ENCODE peak calls at places on chromosomes 1 and 21, in six cellular contexts. One of them, this sample, is unnamed.

GRCh38 chr1:228004331-228004871 is 2.4 kb upstream of the WNT3A start:
- DNase-seq in H9: peak
- DNase-seq in heart right ventricle: peak
- DNase-seq in PC-3: peak
- DNase-seq in HepG2: peak
- DNase-seq in uterus: peak
- DNase-seq in this sample: no peak

GRCh38 chr1:2628933-2629626 is 3.7 kb downstream of the MMEL1 start:
- DNase-seq in H9: no peak
- DNase-seq in heart right ventricle: no peak
- DNase-seq in PC-3: no peak
- DNase-seq in HepG2: no peak
- DNase-seq in uterus: no peak
- DNase-seq in this sample: no peak

GRCh38 chr1:185960377-185961151 is 226.4 kb downstream of the HMCN1 start:
- DNase-seq in H9: no peak
- DNase-seq in heart right ventricle: peak
- DNase-seq in PC-3: no peak
- DNase-seq in HepG2: no peak
- DNase-seq in uterus: no peak
- DNase-seq in this sample: no peak

GRCh38 chr1:9400425-9401079 is 107.9 kb downstream of the SPSB1 start:
- DNase-seq in H9: no peak
- DNase-seq in heart right ventricle: peak
- DNase-seq in PC-3: peak
- DNase-seq in HepG2: peak
- DNase-seq in uterus: no peak
- DNase-seq in this sample: no peak

GRCh38 chr1:169047074-169047473 is 59.4 kb upstream of the ATP1B1 start:
- DNase-seq in H9: no peak
- DNase-seq in heart right ventricle: no peak
- DNase-seq in PC-3: no peak
- DNase-seq in HepG2: no peak
- DNase-seq in uterus: no peak
- DNase-seq in this sample: no peak

GRCh38 chr1:193185206-193185605 is 1.2 kb downstream of the B3GALT2 start:
- DNase-seq in H9: no peak
- DNase-seq in heart right ventricle: no peak
- DNase-seq in PC-3: no peak
- DNase-seq in HepG2: no peak
- DNase-seq in uterus: no peak
- DNase-seq in this sample: no peak

GRCh38 chr1:117673405-117673804 is 67.6 kb downstream of the TENT5C start:
- DNase-seq in H9: no peak
- DNase-seq in heart right ventricle: no peak
- DNase-seq in PC-3: peak
- DNase-seq in HepG2: no peak
- DNase-seq in uterus: no peak
- DNase-seq in this sample: no peak

GRCh38 chr21:43211085-43212071 is 42.6 kb downstream of the CRYAA start:
- DNase-seq in H9: peak
- DNase-seq in heart right ventricle: peak
- DNase-seq in PC-3: no peak
- DNase-seq in HepG2: peak
- DNase-seq in uterus: no peak
- DNase-seq in this sample: peak

GRCh38 chr1:221437924-221438323 is 304.0 kb downstream of the DUSP10 start:
- DNase-seq in H9: no peak
- DNase-seq in heart right ventricle: no peak
- DNase-seq in PC-3: peak
- DNase-seq in HepG2: no peak
- DNase-seq in uterus: no peak
- DNase-seq in this sample: no peak

GRCh38 chr1:58619286-58620054 is 42.4 kb upstream of the TACSTD2 start:
- DNase-seq in H9: no peak
- DNase-seq in heart right ventricle: no peak
- DNase-seq in PC-3: no peak
- DNase-seq in HepG2: no peak
- DNase-seq in uterus: no peak
- DNase-seq in this sample: no peak

GRCh38 chr1:3807769-3808168 is 11.5 kb upstream of the LRRC47 start:
- DNase-seq in H9: no peak
- DNase-seq in heart right ventricle: no peak
- DNase-seq in PC-3: no peak
- DNase-seq in HepG2: no peak
- DNase-seq in uterus: no peak
- DNase-seq in this sample: no peak

GRCh38 chr1:112528076-112528475 is 19.3 kb downstream of the WNT2B start:
- DNase-seq in H9: no peak
- DNase-seq in heart right ventricle: no peak
- DNase-seq in PC-3: no peak
- DNase-seq in HepG2: no peak
- DNase-seq in uterus: no peak
- DNase-seq in this sample: no peak

GRCh38 chr1:156625436-156626078 is 6.3 kb downstream of the HAPLN2 start:
- DNase-seq in H9: no peak
- DNase-seq in heart right ventricle: peak
- DNase-seq in PC-3: peak
- DNase-seq in HepG2: no peak
- DNase-seq in uterus: peak
- DNase-seq in this sample: peak

GRCh38 chr1:33609739-33610138 is 137.3 kb downstream of the ZSCAN20 start:
- DNase-seq in H9: no peak
- DNase-seq in heart right ventricle: no peak
- DNase-seq in PC-3: no peak
- DNase-seq in HepG2: no peak
- DNase-seq in uterus: no peak
- DNase-seq in this sample: no peak

GRCh38 chr1:15413563-15414449 is 4.1 kb downstream of the EFHD2 start:
- DNase-seq in H9: no peak
- DNase-seq in heart right ventricle: peak
- DNase-seq in PC-3: no peak
- DNase-seq in HepG2: no peak
- DNase-seq in uterus: no peak
- DNase-seq in this sample: no peak

GRCh38 chr1:210236840-210237409 is 4.3 kb downstream of the SERTAD4 start:
- DNase-seq in H9: no peak
- DNase-seq in heart right ventricle: peak
- DNase-seq in PC-3: no peak
- DNase-seq in HepG2: no peak
- DNase-seq in uterus: peak
- DNase-seq in this sample: no peak

GRCh38 chr1:177858222-177858894 is 111.5 kb downstream of the SEC16B start:
- DNase-seq in H9: no peak
- DNase-seq in heart right ventricle: no peak
- DNase-seq in PC-3: no peak
- DNase-seq in HepG2: no peak
- DNase-seq in uterus: peak
- DNase-seq in this sample: no peak

GRCh38 chr1:108712605-108713150 is at the start of gene FNDC7:
- DNase-seq in H9: peak
- DNase-seq in heart right ventricle: no peak
- DNase-seq in PC-3: no peak
- DNase-seq in HepG2: no peak
- DNase-seq in uterus: no peak
- DNase-seq in this sample: no peak

GRCh38 chr1:167926486-167926997 is 9.9 kb upstream of the DCAF6 start:
- DNase-seq in H9: peak
- DNase-seq in heart right ventricle: no peak
- DNase-seq in PC-3: no peak
- DNase-seq in HepG2: peak
- DNase-seq in uterus: no peak
- DNase-seq in this sample: no peak

GRCh38 chr1:35264861-35265260 is 3.6 kb upstream of the ZMYM4 start:
- DNase-seq in H9: peak
- DNase-seq in heart right ventricle: no peak
- DNase-seq in PC-3: peak
- DNase-seq in HepG2: peak
- DNase-seq in uterus: no peak
- DNase-seq in this sample: no peak

GRCh38 chr1:2192031-2192995 is 2.3 kb downstream of the FAAP20 start:
- DNase-seq in H9: no peak
- DNase-seq in heart right ventricle: no peak
- DNase-seq in PC-3: no peak
- DNase-seq in HepG2: no peak
- DNase-seq in uterus: peak
- DNase-seq in this sample: no peak

GRCh38 chr1:173508541-173508940 is 31.4 kb downstream of the PRDX6 start:
- DNase-seq in H9: no peak
- DNase-seq in heart right ventricle: no peak
- DNase-seq in PC-3: peak
- DNase-seq in HepG2: no peak
- DNase-seq in uterus: no peak
- DNase-seq in this sample: no peak

GRCh38 chr1:173507847-173508209 is 30.7 kb downstream of the PRDX6 start:
- DNase-seq in H9: no peak
- DNase-seq in heart right ventricle: no peak
- DNase-seq in PC-3: peak
- DNase-seq in HepG2: no peak
- DNase-seq in uterus: no peak
- DNase-seq in this sample: no peak

GRCh38 chr1:173505401-173505800 is 28.3 kb downstream of the PRDX6 start:
- DNase-seq in H9: no peak
- DNase-seq in heart right ventricle: no peak
- DNase-seq in PC-3: no peak
- DNase-seq in HepG2: no peak
- DNase-seq in uterus: no peak
- DNase-seq in this sample: no peak

GRCh38 chr1:173507205-173507846 is 30.2 kb downstream of the PRDX6 start:
- DNase-seq in H9: no peak
- DNase-seq in heart right ventricle: no peak
- DNase-seq in PC-3: peak
- DNase-seq in HepG2: no peak
- DNase-seq in uterus: no peak
- DNase-seq in this sample: no peak

GRCh38 chr1:173506437-173506836 is 29.3 kb downstream of the PRDX6 start:
- DNase-seq in H9: peak
- DNase-seq in heart right ventricle: no peak
- DNase-seq in PC-3: peak
- DNase-seq in HepG2: peak
- DNase-seq in uterus: no peak
- DNase-seq in this sample: no peak
- TF ChIP-seq CTCF in H9: peak
- TF ChIP-seq CTCF in heart right ventricle: no peak
- TF ChIP-seq CTCF in PC-3: peak
- TF ChIP-seq CTCF in HepG2: peak
- TF ChIP-seq CTCF in uterus: no peak
- TF ChIP-seq CTCF in this sample: peak

GRCh38 chr1:236123563-236123962 is 18.8 kb upstream of the GPR137B start:
- DNase-seq in H9: no peak
- DNase-seq in heart right ventricle: no peak
- DNase-seq in PC-3: no peak
- DNase-seq in HepG2: no peak
- DNase-seq in uterus: no peak
- DNase-seq in this sample: no peak

GRCh38 chr1:236122176-236122575 is 20.2 kb upstream of the GPR137B start:
- DNase-seq in H9: no peak
- DNase-seq in heart right ventricle: no peak
- DNase-seq in PC-3: no peak
- DNase-seq in HepG2: no peak
- DNase-seq in uterus: no peak
- DNase-seq in this sample: no peak

GRCh38 chr1:236128646-236129178 is 13.6 kb upstream of the GPR137B start:
- DNase-seq in H9: no peak
- DNase-seq in heart right ventricle: no peak
- DNase-seq in PC-3: no peak
- DNase-seq in HepG2: no peak
- DNase-seq in uterus: no peak
- DNase-seq in this sample: no peak

GRCh38 chr1:236127045-236127444 is 15.3 kb upstream of the GPR137B start:
- DNase-seq in H9: no peak
- DNase-seq in heart right ventricle: no peak
- DNase-seq in PC-3: no peak
- DNase-seq in HepG2: no peak
- DNase-seq in uterus: no peak
- DNase-seq in this sample: no peak

DNA sequence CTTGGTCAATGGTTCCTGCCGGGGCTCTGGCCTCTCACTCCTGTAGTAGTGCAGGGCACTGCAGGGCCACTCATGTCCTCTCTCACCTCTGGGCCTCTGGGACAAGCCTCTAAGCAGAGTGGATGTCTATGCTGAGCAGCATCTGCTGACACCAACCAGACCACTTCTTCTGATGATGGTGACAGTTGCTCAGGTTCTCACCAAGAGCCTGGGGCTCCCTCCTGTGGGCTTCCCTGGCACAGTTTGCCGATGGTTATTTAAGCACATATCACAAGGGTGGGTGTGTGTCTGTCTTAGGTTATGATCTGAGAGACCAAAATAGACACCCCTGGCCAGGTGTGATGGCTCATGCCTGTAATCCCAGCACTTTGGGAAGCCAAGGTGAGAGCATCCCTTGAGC is 17.4 kb upstream of the GPR137B start:
- DNase-seq in H9: no peak
- DNase-seq in heart right ventricle: no peak
- DNase-seq in PC-3: peak
- DNase-seq in HepG2: peak
- DNase-seq in uterus: no peak
- DNase-seq in this sample: no peak
- TF ChIP-seq CTCF in H9: peak
- TF ChIP-seq CTCF in heart right ventricle: no peak
- TF ChIP-seq CTCF in PC-3: peak
- TF ChIP-seq CTCF in HepG2: peak
- TF ChIP-seq CTCF in uterus: no peak
- TF ChIP-seq CTCF in this sample: peak

GRCh38 chr1:56933161-56933560 is 32.7 kb downstream of the C8B start:
- DNase-seq in H9: no peak
- DNase-seq in heart right ventricle: no peak
- DNase-seq in PC-3: no peak
- DNase-seq in HepG2: no peak
- DNase-seq in uterus: no peak
- DNase-seq in this sample: no peak

GRCh38 chr1:56927986-56928385 is 37.8 kb downstream of the C8B start:
- DNase-seq in H9: no peak
- DNase-seq in heart right ventricle: no peak
- DNase-seq in PC-3: no peak
- DNase-seq in HepG2: no peak
- DNase-seq in uterus: no peak
- DNase-seq in this sample: no peak

GRCh38 chr1:56931686-56932085 is 34.1 kb downstream of the C8B start:
- DNase-seq in H9: no peak
- DNase-seq in heart right ventricle: no peak
- DNase-seq in PC-3: no peak
- DNase-seq in HepG2: no peak
- DNase-seq in uterus: no peak
- DNase-seq in this sample: no peak

GRCh38 chr1:56927171-56927570 is 38.6 kb downstream of the C8B start:
- DNase-seq in H9: no peak
- DNase-seq in heart right ventricle: no peak
- DNase-seq in PC-3: no peak
- DNase-seq in HepG2: no peak
- DNase-seq in uterus: no peak
- DNase-seq in this sample: no peak

GRCh38 chr1:56929492-56929891 is 36.3 kb downstream of the C8B start:
- DNase-seq in H9: no peak
- DNase-seq in heart right ventricle: no peak
- DNase-seq in PC-3: no peak
- DNase-seq in HepG2: no peak
- DNase-seq in uterus: no peak
- DNase-seq in this sample: no peak
- TF ChIP-seq CTCF in H9: no peak
- TF ChIP-seq CTCF in heart right ventricle: no peak
- TF ChIP-seq CTCF in PC-3: no peak
- TF ChIP-seq CTCF in HepG2: no peak
- TF ChIP-seq CTCF in uterus: no peak
- TF ChIP-seq CTCF in this sample: no peak

GRCh38 chr1:248841702-248842395 is 3.8 kb downstream of the ZNF672 start:
- DNase-seq in H9: peak
- DNase-seq in heart right ventricle: peak
- DNase-seq in PC-3: peak
- DNase-seq in HepG2: peak
- DNase-seq in uterus: no peak
- DNase-seq in this sample: no peak
- TF ChIP-seq CTCF in H9: peak
- TF ChIP-seq CTCF in heart right ventricle: peak
- TF ChIP-seq CTCF in PC-3: peak
- TF ChIP-seq CTCF in HepG2: peak
- TF ChIP-seq CTCF in uterus: peak
- TF ChIP-seq CTCF in this sample: peak

This sample was measured in progenitor cell of endocrine pancreas.